ENCODE peak calls at places on chromosomes 4 and X, in seven cellular contexts. J is MCF 10A; K is lung microvascular endothelial cell; Y is cardiac fibroblast; I is AG09309; D is GM20000; Q is CD8-positive, alpha-beta T cell. G is an unnamed sample.

GRCh38 chr4:15104825-15105224 is 102.5 kb downstream of the CPEB2 start:
- DNase-seq in Y (no peak), J (no peak), Q (no peak), I (no peak), D (no peak), K (no peak), G (no peak)

GRCh38 chr4:167196386-167196785 is 37.9 kb downstream of the SPOCK3 start:
- DNase-seq in K (no peak), J (peak), Q (no peak), D (no peak), I (no peak), Y (no peak), G (no peak)

GRCh38 chrX:125810856-125811255 is 355.2 kb downstream of the DCAF12L2 start:
- DNase-seq in I (no peak), D (no peak), Q (no peak), Y (no peak), J (no peak), K (no peak), G (no peak)

GRCh38 chrX:80751456-80751855 is 58.2 kb downstream of the BRWD3 start:
- DNase-seq in D (no peak), Y (no peak), K (no peak), Q (no peak), I (no peak), J (no peak), G (no peak)

GRCh38 chr4:15542795-15543194 is 73.1 kb downstream of the CC2D2A start:
- DNase-seq in I (no peak), Q (no peak), Y (peak), K (peak), D (no peak), J (no peak), G (no peak)

GRCh38 chr4:1723131-1723801 is 1.9 kb downstream of the TACC3 start:
- DNase-seq in J (no peak), I (no peak), K (no peak), D (no peak), Y (no peak), Q (peak), G (no peak)

GRCh38 chr4:90137545-90137944 is 10.4 kb downstream of the CCSER1 start:
- DNase-seq in Y (no peak), D (no peak), J (peak), I (no peak), K (peak), Q (no peak), G (no peak)

GRCh38 chr4:149896428-149896827 is 80.8 kb upstream of the IQCM start:
- DNase-seq in J (peak), Q (no peak), Y (peak), I (peak), D (no peak), K (peak), G (no peak)

GRCh38 chrX:386768-387575 is at the start of gene PPP2R3B:
- DNase-seq in I (peak), Q (peak), K (peak), Y (peak), D (peak), J (peak), G (peak)

GRCh38 chr4:54882616-54883015 is 224.9 kb downstream of the KIT start:
- DNase-seq in J (no peak), K (no peak), D (no peak), Q (no peak), Y (peak), I (no peak), G (no peak)